ENCODE peak calls at places on chromosomes 16 and 17, in eight cellular contexts. Y is mucosa of gallbladder, G is dermis microvascular lymphatic vessel endothelial cell, I is DND-41, Q is cardiac septum, W is non-pigmented ciliary epithelial cell, J is GM23248, A is cardiac fibroblast. T is an unnamed sample.

GRCh38 chr16:54052271-54052670 is 234.3 kb downstream of the IRX3 start:
- DNase-seq in Y (no peak), G (no peak), I (peak; percentile 71), Q (no peak), W (no peak), J (no peak), A (no peak), T (no peak)

GRCh38 chr16:28607116-28607623 is 2.7 kb downstream of the SULT1A1 start:
- DNase-seq in Y (no peak), G (no peak), I (no peak), Q (no peak), W (no peak), J (no peak), A (no peak), T (no peak)

GRCh38 chr17:63290784-63291183 is 155.3 kb downstream of the CYB561 start:
- DNase-seq in Y (no peak), G (no peak), I (no peak), Q (no peak), W (no peak), J (no peak), A (no peak), T (no peak)

GRCh38 chr17:2081564-2081963 is 26.7 kb downstream of the HIC1 start:
- DNase-seq in Y (no peak), G (no peak), I (no peak), Q (no peak), W (no peak), J (peak; percentile 89), A (peak; percentile 77), T (no peak)

GRCh38 chr16:49283376-49284049 is 1.9 kb upstream of the CBLN1 start:
- DNase-seq in Y (no peak), G (no peak), I (no peak), Q (no peak), W (no peak), J (no peak), A (no peak), T (no peak)

GRCh38 chr17:2412561-2413021 is 11.7 kb upstream of the MNT start:
- DNase-seq in Y (no peak), G (no peak), I (no peak), Q (no peak), W (no peak), J (peak; percentile 77), A (peak; percentile 42), T (no peak)

GRCh38 chr17:64491034-64491860 is 5.6 kb downstream of the POLG2 start:
- DNase-seq in Y (no peak), G (peak; percentile 50), I (peak; percentile 63), Q (no peak), W (no peak), J (peak; percentile 63), A (peak; percentile 72), T (peak; percentile 37)

GRCh38 chr17:82808921-82809905 is 30.6 kb downstream of the ZNF750 start:
- DNase-seq in Y (no peak), G (no peak), I (no peak), Q (no peak), W (no peak), J (no peak), A (no peak), T (no peak)

GRCh38 chr16:84438971-84439696 is 65.3 kb downstream of the MEAK7 start:
- DNase-seq in Y (no peak), G (no peak), I (no peak), Q (no peak), W (no peak), J (no peak), A (no peak), T (no peak)